ENCODE peak calls at places on chromosome 7, in five cellular contexts. K, S, N, Q and F are unnamed samples. For H3K27me3 and H3K9me2, the result is how much of the 10 kb centered on the place peaks cover.

GRCh38 chr7:93972029-93972725 is 32.0 kb downstream of the BET1 start:
- DNase-seq in Q (no peak), N (no peak), K (peak), S (no peak), F (no peak)

GRCh38 chr7:98671733-98672331 is 54.7 kb downstream of the NPTX2 start:
- DNase-seq in K (no peak), S (no peak), Q (no peak), N (no peak), F (no peak)

GRCh38 chr7:75866497-75867389 is 12.1 kb upstream of the RHBDD2 start:
- DNase-seq in K (peak), Q (peak), N (peak), S (peak), F (peak)

GRCh38 chr7:87339373-87339897 is 6.0 kb upstream of the CROT start:
- DNase-seq in K (no peak), N (no peak), S (no peak), Q (no peak), F (no peak)

GRCh38 chr7:106625678-106626301 is 35.2 kb downstream of the CCDC71L start:
- DNase-seq in S (no peak), N (no peak), K (no peak), Q (no peak), F (no peak)

GRCh38 chr7:36487756-36488336 is 98.2 kb downstream of the ANLN start:
- DNase-seq in K (peak), Q (peak), N (peak), S (peak), F (peak)

GRCh38 chr7:110544199-110544598 is 546.7 kb upstream of the LRRN3 start:
- DNase-seq in Q (no peak), S (no peak), K (no peak), N (no peak), F (no peak)

GRCh38 chr7:126524967-126525366 is 727.8 kb downstream of the GRM8 start:
- DNase-seq in N (no peak), Q (no peak), S (no peak), K (no peak), F (peak)

GRCh38 chr7:47572939-47573757 is 8.8 kb downstream of the TNS3 start:
- DNase-seq in S (no peak), K (no peak), Q (no peak), N (no peak), F (peak)

GRCh38 chr7:47572101-47572460 is 9.8 kb downstream of the TNS3 start:
- DNase-seq in Q (peak), N (no peak), K (no peak), S (no peak), F (no peak)

GRCh38 chr7:47568569-47568968 is 13.3 kb downstream of the TNS3 start:
- DNase-seq in Q (no peak), K (peak), S (no peak), N (no peak), F (no peak)

GRCh38 chr7:47571355-47572100 is 10.4 kb downstream of the TNS3 start:
- DNase-seq in N (peak), Q (peak), K (peak), S (no peak), F (no peak)

GRCh38 chr7:47570649-47571050 is 11.3 kb downstream of the TNS3 start:
- DNase-seq in S (no peak), N (no peak), K (no peak), Q (peak), F (no peak)
- H2AFZ ChIP-seq in S (no peak), N (no peak), K (no peak), Q (no peak), F (no peak)

GRCh38 chr7:27097686-27098492 is 2.1 kb upstream of the HOXA1 start:
- DNase-seq in N (no peak), K (no peak), S (no peak), Q (peak), F (peak)
- H3K27me3 ChIP-seq in N (half or more), K (half or more), S (under half), Q (under half), F (half or more)

GRCh38 chr7:79548616-79549206 is 95.2 kb upstream of the MAGI2 start:
- DNase-seq in S (no peak), K (no peak), N (no peak), Q (peak), F (peak)
- H3K9me2 ChIP-seq in S (under half), K (under half), N (under half), Q (under half), F (under half)

DNA sequence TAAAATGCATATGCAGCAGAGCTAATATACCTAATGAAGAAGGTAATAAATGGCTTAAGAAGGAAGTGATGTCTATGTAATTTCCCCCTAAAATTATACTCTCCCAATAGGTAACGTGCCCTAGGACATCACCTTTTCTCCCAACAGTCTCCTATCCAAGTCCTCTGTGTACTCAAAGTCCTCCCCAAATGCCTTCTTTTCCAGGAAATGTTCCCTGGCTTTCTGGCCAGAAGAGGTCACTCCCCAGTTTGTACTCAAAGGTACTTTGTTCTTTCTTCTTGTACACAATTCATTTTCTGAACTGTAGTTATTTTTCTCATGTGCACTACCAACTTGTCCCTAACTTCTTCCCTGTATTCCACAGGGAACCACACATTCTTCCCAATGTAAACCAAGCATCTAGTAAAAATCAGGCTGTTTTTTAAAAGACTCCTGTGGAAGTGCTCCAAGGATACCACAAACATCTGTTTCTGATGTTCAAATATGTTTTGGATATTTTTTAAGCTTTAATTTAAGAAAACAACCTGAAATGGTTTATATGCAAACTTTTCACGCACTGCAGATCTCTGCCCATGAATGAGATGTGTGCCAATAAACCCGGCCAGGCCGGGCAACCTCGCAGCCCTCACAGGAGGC is 262.3 kb upstream of the KLF14 start:
- DNase-seq in K (no peak), Q (no peak), N (no peak), S (no peak), F (no peak)
- H2AFZ ChIP-seq in K (no peak), Q (no peak), N (no peak), S (no peak), F (no peak)

GRCh38 chr7:57449904-57450303 is at the start of gene ZNF716:
- DNase-seq in Q (no peak), S (no peak), N (no peak), K (no peak), F (no peak)
- H3K27me3 ChIP-seq in Q (under half), S (under half), N (under half), K (under half), F (under half)

GRCh38 chr7:30206942-30207341 is 72.2 kb downstream of the MTURN start:
- DNase-seq in N (no peak), S (no peak), K (no peak), Q (no peak), F (no peak)
- H3K9me2 ChIP-seq in N (under half), S (under half), K (under half), Q (under half), F (under half)

GRCh38 chr7:9955138-9955537 is 1018.5 kb upstream of the PHF14 start:
- DNase-seq in N (no peak), Q (no peak), S (no peak), K (no peak), F (no peak)

GRCh38 chr7:9961161-9961922 is 1012.3 kb upstream of the PHF14 start:
- DNase-seq in Q (no peak), K (no peak), S (no peak), N (no peak), F (no peak)

DNA sequence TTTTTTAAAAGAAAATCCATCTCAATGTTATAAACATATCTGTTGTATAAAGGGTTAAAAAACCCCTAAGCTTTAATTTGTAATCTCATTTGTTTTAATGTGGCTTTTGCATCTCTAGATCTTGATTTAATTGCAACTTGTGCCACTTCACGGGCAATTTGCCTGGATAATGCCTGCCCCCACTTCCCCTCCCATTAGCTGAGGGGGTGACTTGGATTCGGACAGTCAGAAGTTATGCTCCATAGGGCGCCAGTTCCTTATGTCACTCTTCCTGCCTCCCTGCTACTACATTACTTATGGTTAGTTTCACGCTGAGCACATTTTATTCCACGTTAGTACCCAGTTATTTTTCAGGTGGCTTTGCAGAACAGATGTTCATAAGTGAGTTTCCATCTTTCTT is 1015.2 kb upstream of the PHF14 start:
- DNase-seq in K (peak), Q (no peak), N (no peak), S (no peak), F (no peak)
- H2AFZ ChIP-seq in K (no peak), Q (no peak), N (no peak), S (no peak), F (no peak)

GRCh38 chr7:128110641-128111365 is 79.6 kb upstream of the LRRC4 start:
- DNase-seq in S (no peak), N (no peak), Q (no peak), K (no peak), F (no peak)

GRCh38 chr7:128105228-128106022 is 74.2 kb upstream of the LRRC4 start:
- DNase-seq in Q (no peak), K (no peak), N (no peak), S (no peak), F (no peak)

GRCh38 chr7:128106840-128107239 is 75.6 kb upstream of the LRRC4 start:
- DNase-seq in K (no peak), Q (no peak), N (no peak), S (no peak), F (no peak)

GRCh38 chr7:128108641-128109423 is 77.6 kb upstream of the LRRC4 start:
- DNase-seq in Q (no peak), N (no peak), K (no peak), S (no peak), F (no peak)

GRCh38 chr7:128108129-128108528 is 76.9 kb upstream of the LRRC4 start:
- DNase-seq in Q (no peak), K (peak), N (no peak), S (no peak), F (no peak)
- H3K27me3 ChIP-seq in Q (under half), K (under half), N (under half), S (under half), F (under half)

GRCh38 chr7:41051062-41051461 is 651.8 kb downstream of the INHBA start:
- DNase-seq in S (no peak), Q (no peak), N (no peak), K (no peak), F (no peak)
- H3K9me2 ChIP-seq in S (under half), Q (under half), N (under half), K (under half), F (under half)